ENCODE peak calls at places on chromosome X, in six cellular contexts. One of them, this sample, is unnamed.

GRCh38 chrX:11382935-11383334 is 89.7 kb downstream of the AMELX start:
- DNase-seq in activated T-cell treated with anti-CD3 and anti-CD28 coated beads for 1 hour: no peak
- DNase-seq in stimulated activated CD8-positive, alpha-beta memory T cell treated with anti-CD3 and anti-CD28 coated beads, Interleukin-4, amount 100 ng/mL, for 24 hours: no peak
- DNase-seq in NCI-H1417 treated with DMSO at 0.1 percent for 48 hours: no peak
- DNase-seq in hippocampal formation: no peak
- DNase-seq in head of caudate nucleus: no peak
- DNase-seq in this sample: no peak

GRCh38 chrX:79592259-79592658 is 225.1 kb upstream of the ITM2A start:
- DNase-seq in activated T-cell treated with anti-CD3 and anti-CD28 coated beads for 1 hour: no peak
- DNase-seq in stimulated activated CD8-positive, alpha-beta memory T cell treated with anti-CD3 and anti-CD28 coated beads, Interleukin-4, amount 100 ng/mL, for 24 hours: no peak
- DNase-seq in hippocampal formation: no peak
- DNase-seq in head of caudate nucleus: no peak
- DNase-seq in NCI-H1417 treated with DMSO at 0.1 percent for 48 hours: no peak
- DNase-seq in this sample: no peak

GRCh38 chrX:150761176-150761818 is 68.1 kb downstream of the MTMR1 start:
- DNase-seq in NCI-H1417 treated with DMSO at 0.1 percent for 48 hours: no peak
- DNase-seq in hippocampal formation: no peak
- DNase-seq in head of caudate nucleus: no peak
- DNase-seq in activated T-cell treated with anti-CD3 and anti-CD28 coated beads for 1 hour: no peak
- DNase-seq in stimulated activated CD8-positive, alpha-beta memory T cell treated with anti-CD3 and anti-CD28 coated beads, Interleukin-4, amount 100 ng/mL, for 24 hours: no peak
- DNase-seq in this sample: no peak

GRCh38 chrX:103063191-103063845 is 653 bp downstream of the BEX1 start:
- DNase-seq in NCI-H1417 treated with DMSO at 0.1 percent for 48 hours: peak
- DNase-seq in hippocampal formation: peak
- DNase-seq in head of caudate nucleus: peak
- DNase-seq in activated T-cell treated with anti-CD3 and anti-CD28 coated beads for 1 hour: no peak
- DNase-seq in stimulated activated CD8-positive, alpha-beta memory T cell treated with anti-CD3 and anti-CD28 coated beads, Interleukin-4, amount 100 ng/mL, for 24 hours: no peak
- DNase-seq in this sample: no peak

GRCh38 chrX:15468036-15468435 is 25.1 kb downstream of the PIR start:
- DNase-seq in activated T-cell treated with anti-CD3 and anti-CD28 coated beads for 1 hour: no peak
- DNase-seq in hippocampal formation: peak
- DNase-seq in NCI-H1417 treated with DMSO at 0.1 percent for 48 hours: no peak
- DNase-seq in head of caudate nucleus: no peak
- DNase-seq in stimulated activated CD8-positive, alpha-beta memory T cell treated with anti-CD3 and anti-CD28 coated beads, Interleukin-4, amount 100 ng/mL, for 24 hours: no peak
- DNase-seq in this sample: no peak

GRCh38 chrX:40158036-40158706 is 60.4 kb upstream of the BCOR start:
- DNase-seq in stimulated activated CD8-positive, alpha-beta memory T cell treated with anti-CD3 and anti-CD28 coated beads, Interleukin-4, amount 100 ng/mL, for 24 hours: no peak
- DNase-seq in head of caudate nucleus: no peak
- DNase-seq in NCI-H1417 treated with DMSO at 0.1 percent for 48 hours: no peak
- DNase-seq in hippocampal formation: no peak
- DNase-seq in activated T-cell treated with anti-CD3 and anti-CD28 coated beads for 1 hour: no peak
- DNase-seq in this sample: peak

GRCh38 chrX:12245650-12246645 is 107.7 kb downstream of the FRMPD4 start:
- DNase-seq in stimulated activated CD8-positive, alpha-beta memory T cell treated with anti-CD3 and anti-CD28 coated beads, Interleukin-4, amount 100 ng/mL, for 24 hours: no peak
- DNase-seq in head of caudate nucleus: no peak
- DNase-seq in NCI-H1417 treated with DMSO at 0.1 percent for 48 hours: no peak
- DNase-seq in activated T-cell treated with anti-CD3 and anti-CD28 coated beads for 1 hour: no peak
- DNase-seq in hippocampal formation: no peak
- DNase-seq in this sample: no peak

GRCh38 chrX:68808686-68809357 is 20.0 kb upstream of the EFNB1 start:
- DNase-seq in stimulated activated CD8-positive, alpha-beta memory T cell treated with anti-CD3 and anti-CD28 coated beads, Interleukin-4, amount 100 ng/mL, for 24 hours: no peak
- DNase-seq in activated T-cell treated with anti-CD3 and anti-CD28 coated beads for 1 hour: no peak
- DNase-seq in hippocampal formation: no peak
- DNase-seq in NCI-H1417 treated with DMSO at 0.1 percent for 48 hours: no peak
- DNase-seq in head of caudate nucleus: no peak
- DNase-seq in this sample: no peak

GRCh38 chrX:103861200-103861599 is 29.1 kb upstream of the RAB9B start:
- DNase-seq in hippocampal formation: no peak
- DNase-seq in NCI-H1417 treated with DMSO at 0.1 percent for 48 hours: no peak
- DNase-seq in stimulated activated CD8-positive, alpha-beta memory T cell treated with anti-CD3 and anti-CD28 coated beads, Interleukin-4, amount 100 ng/mL, for 24 hours: no peak
- DNase-seq in activated T-cell treated with anti-CD3 and anti-CD28 coated beads for 1 hour: no peak
- DNase-seq in head of caudate nucleus: no peak
- DNase-seq in this sample: no peak

GRCh38 chrX:20217906-20218305 is 48.8 kb downstream of the RPS6KA3 start:
- DNase-seq in stimulated activated CD8-positive, alpha-beta memory T cell treated with anti-CD3 and anti-CD28 coated beads, Interleukin-4, amount 100 ng/mL, for 24 hours: no peak
- DNase-seq in hippocampal formation: no peak
- DNase-seq in NCI-H1417 treated with DMSO at 0.1 percent for 48 hours: no peak
- DNase-seq in activated T-cell treated with anti-CD3 and anti-CD28 coated beads for 1 hour: no peak
- DNase-seq in head of caudate nucleus: no peak
- DNase-seq in this sample: no peak

GRCh38 chrX:39258331-39258730 is 457.1 kb downstream of the MID1IP1 start:
- DNase-seq in stimulated activated CD8-positive, alpha-beta memory T cell treated with anti-CD3 and anti-CD28 coated beads, Interleukin-4, amount 100 ng/mL, for 24 hours: no peak
- DNase-seq in hippocampal formation: no peak
- DNase-seq in head of caudate nucleus: no peak
- DNase-seq in NCI-H1417 treated with DMSO at 0.1 percent for 48 hours: no peak
- DNase-seq in activated T-cell treated with anti-CD3 and anti-CD28 coated beads for 1 hour: no peak
- DNase-seq in this sample: no peak

GRCh38 chrX:39652336-39652735 is 445.4 kb downstream of the BCOR start:
- DNase-seq in stimulated activated CD8-positive, alpha-beta memory T cell treated with anti-CD3 and anti-CD28 coated beads, Interleukin-4, amount 100 ng/mL, for 24 hours: peak
- DNase-seq in hippocampal formation: peak
- DNase-seq in NCI-H1417 treated with DMSO at 0.1 percent for 48 hours: no peak
- DNase-seq in head of caudate nucleus: no peak
- DNase-seq in activated T-cell treated with anti-CD3 and anti-CD28 coated beads for 1 hour: no peak
- DNase-seq in this sample: no peak

GRCh38 chrX:48785156-48785524 is 1.2 kb upstream of the GATA1 start:
- DNase-seq in stimulated activated CD8-positive, alpha-beta memory T cell treated with anti-CD3 and anti-CD28 coated beads, Interleukin-4, amount 100 ng/mL, for 24 hours: no peak
- DNase-seq in activated T-cell treated with anti-CD3 and anti-CD28 coated beads for 1 hour: no peak
- DNase-seq in NCI-H1417 treated with DMSO at 0.1 percent for 48 hours: no peak
- DNase-seq in head of caudate nucleus: no peak
- DNase-seq in hippocampal formation: no peak
- DNase-seq in this sample: no peak

GRCh38 chrX:1391707-1392375 is at the start of gene SLC25A6:
- DNase-seq in stimulated activated CD8-positive, alpha-beta memory T cell treated with anti-CD3 and anti-CD28 coated beads, Interleukin-4, amount 100 ng/mL, for 24 hours: peak
- DNase-seq in head of caudate nucleus: peak
- DNase-seq in activated T-cell treated with anti-CD3 and anti-CD28 coated beads for 1 hour: peak
- DNase-seq in NCI-H1417 treated with DMSO at 0.1 percent for 48 hours: no peak
- DNase-seq in hippocampal formation: no peak
- DNase-seq in this sample: peak

This sample was measured in natural killer cell treated with Interleukin-12 subunit alpha and Interleukin-12 subunit beta and Interleukin-15 and Interleukin-18, amount 100 ng/mL, for 72 hours.